ENCODE peak calls at places on chromosomes 3 and 15, in four cellular contexts. I, N, F and Y are unnamed samples.

GRCh38 chr3:194079702-194080172 is 56.2 kb upstream of the HES1 start:
- DNase-seq in I (no peak), N (no peak), F (no peak), Y (no peak)

GRCh38 chr3:49132437-49133225 is at the start of gene LAMB2:
- DNase-seq in I (peak; percentile 69), N (no peak), F (peak; percentile 78), Y (no peak)

GRCh38 chr3:180252683-180253082 is 215.9 kb upstream of the PEX5L start:
- DNase-seq in I (no peak), N (no peak), F (no peak), Y (no peak)

GRCh38 chr3:122021037-122021436 is 1.0 kb downstream of the ILDR1 start:
- DNase-seq in I (no peak), N (no peak), F (no peak), Y (no peak)

GRCh38 chr3:14834121-14834520 is 15.4 kb downstream of the FGD5 start:
- DNase-seq in I (no peak), N (no peak), F (no peak), Y (no peak)

GRCh38 chr3:126481808-126482502 is 6.3 kb upstream of the ZXDC start:
- DNase-seq in I (no peak), N (no peak), F (no peak), Y (no peak)

GRCh38 chr3:25854635-25855034 is 64.7 kb downstream of the OXSM start:
- DNase-seq in I (peak; percentile 16), N (no peak), F (no peak), Y (no peak)

GRCh38 chr3:125287248-125287647 is 74.7 kb upstream of the SLC12A8 start:
- DNase-seq in I (no peak), N (no peak), F (no peak), Y (no peak)

GRCh38 chr15:58348095-58348812 is 83.5 kb upstream of the LIPC start:
- DNase-seq in I (no peak), N (no peak), F (no peak), Y (no peak)

GRCh38 chr3:188037116-188037718 is 116.7 kb upstream of the LPP start:
- DNase-seq in I (no peak), N (no peak), F (no peak), Y (no peak)

GRCh38 chr15:99211926-99212325 is 37.5 kb downstream of the TTC23 start:
- DNase-seq in I (no peak), N (no peak), F (no peak), Y (no peak)

GRCh38 chr15:80789296-80789695 is 10.1 kb downstream of the CEMIP start:
- DNase-seq in I (no peak), N (no peak), F (no peak), Y (no peak)

GRCh38 chr3:64443553-64444331 is 218.5 kb upstream of the PRICKLE2 start:
- DNase-seq in I (no peak), N (no peak), F (no peak), Y (no peak)

GRCh38 chr3:57546616-57547015 is 2.5 kb upstream of the DNAH12 start:
- DNase-seq in I (no peak), N (no peak), F (no peak), Y (no peak)

GRCh38 chr3:184687363-184688049 is 24.4 kb downstream of the MAGEF1 start:
- DNase-seq in I (no peak), N (peak; percentile 5), F (no peak), Y (no peak)

GRCh38 chr3:31220431-31220830 is 312.3 kb upstream of the STT3B start:
- DNase-seq in I (no peak), N (no peak), F (no peak), Y (no peak)

GRCh38 chr15:59885832-59886231 is 118.3 kb upstream of the FOXB1 start:
- DNase-seq in I (no peak), N (no peak), F (no peak), Y (no peak)

GRCh38 chr3:119323401-119324107 is 29.4 kb downstream of the ARHGAP31 start:
- DNase-seq in I (no peak), N (peak; percentile 79), F (no peak), Y (no peak)

GRCh38 chr3:53890726-53891499 is 746 bp downstream of the SELENOK start:
- DNase-seq in I (peak; percentile 17), N (peak; percentile 74), F (no peak), Y (peak; percentile 67)

GRCh38 chr3:2735392-2735894 is 374.7 kb downstream of the IL5RA start:
- DNase-seq in I (no peak), N (no peak), F (no peak), Y (no peak)

GRCh38 chr3:42527368-42527917 is 25.0 kb downstream of the VIPR1 start:
- DNase-seq in I (no peak), N (no peak), F (no peak), Y (no peak)

DNA sequence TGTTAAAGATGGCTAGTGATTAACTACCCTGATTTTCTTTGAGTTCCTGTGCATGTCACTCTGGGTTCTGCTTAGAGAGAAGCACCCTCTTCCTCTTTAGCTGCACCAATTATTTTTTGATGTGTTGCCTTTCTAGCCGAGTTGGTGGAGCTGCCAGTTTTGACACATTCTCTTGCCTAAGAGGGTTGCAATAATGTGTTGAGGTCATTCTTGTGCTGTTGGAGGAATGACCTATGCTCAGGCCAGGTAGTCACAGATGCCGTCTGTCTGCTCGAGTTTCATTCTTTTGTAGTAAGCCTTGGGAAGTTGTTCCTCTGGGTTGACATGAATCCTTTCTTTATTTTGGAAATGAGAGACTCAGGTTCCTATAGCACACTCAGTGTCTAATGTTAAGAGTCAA is 84.6 kb upstream of the DPH6 start:
- DNase-seq in I (no peak), N (no peak), F (no peak), Y (no peak)
- H3K27ac ChIP-seq in I (no peak overlapping the region), N (no peak overlapping the region), F (no peak overlapping the region), Y (no peak overlapping the region)

DNA sequence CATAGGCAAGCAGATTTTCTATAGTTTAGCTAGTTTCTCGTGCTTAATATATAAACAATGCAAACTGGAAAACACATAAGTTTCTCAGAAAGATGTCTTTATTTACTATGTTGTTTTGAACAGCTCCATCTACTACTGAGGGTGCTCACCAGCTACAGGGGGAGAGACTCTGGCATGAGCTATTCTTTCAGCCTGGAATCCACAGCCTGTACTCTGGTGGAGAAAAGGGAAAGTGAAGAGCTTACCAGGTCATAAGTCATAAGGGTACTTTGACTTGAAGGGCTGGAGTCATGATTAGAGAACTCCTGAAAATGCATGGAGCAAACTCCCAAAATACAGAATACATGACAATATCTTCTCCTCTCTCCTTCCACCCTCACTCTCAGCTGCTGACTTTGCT is 4.4 kb upstream of the AVEN start:
- DNase-seq in I (no peak), N (no peak), F (no peak), Y (no peak)
- H3K4me3 ChIP-seq in I (no peak overlapping the region), N (no peak overlapping the region), F (no peak overlapping the region), Y (no peak overlapping the region)

DNA sequence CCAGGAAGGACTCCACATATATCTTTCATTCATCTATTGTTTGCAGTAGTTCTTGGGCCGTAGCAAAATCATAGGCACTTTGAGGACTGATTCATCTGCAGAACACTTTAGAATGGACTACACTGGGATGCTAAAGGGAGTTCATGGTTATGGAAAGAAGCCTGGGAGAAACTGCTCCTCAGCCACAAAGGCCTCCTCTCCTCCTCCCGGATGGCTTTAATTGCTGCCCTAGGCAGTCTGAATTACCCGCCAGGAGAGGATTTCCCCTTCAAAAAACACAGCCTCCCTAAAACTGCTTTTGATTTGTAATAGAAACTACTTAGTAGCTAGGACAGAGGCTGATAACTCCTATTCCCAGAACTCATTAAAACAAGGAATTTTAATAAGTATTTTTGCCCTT is 4.6 kb downstream of the TMEM266 start:
- DNase-seq in I (no peak), N (no peak), F (no peak), Y (no peak)
- H3K27ac ChIP-seq in I (no peak overlapping the region), N (no peak overlapping the region), F (no peak overlapping the region), Y (no peak overlapping the region)

DNA sequence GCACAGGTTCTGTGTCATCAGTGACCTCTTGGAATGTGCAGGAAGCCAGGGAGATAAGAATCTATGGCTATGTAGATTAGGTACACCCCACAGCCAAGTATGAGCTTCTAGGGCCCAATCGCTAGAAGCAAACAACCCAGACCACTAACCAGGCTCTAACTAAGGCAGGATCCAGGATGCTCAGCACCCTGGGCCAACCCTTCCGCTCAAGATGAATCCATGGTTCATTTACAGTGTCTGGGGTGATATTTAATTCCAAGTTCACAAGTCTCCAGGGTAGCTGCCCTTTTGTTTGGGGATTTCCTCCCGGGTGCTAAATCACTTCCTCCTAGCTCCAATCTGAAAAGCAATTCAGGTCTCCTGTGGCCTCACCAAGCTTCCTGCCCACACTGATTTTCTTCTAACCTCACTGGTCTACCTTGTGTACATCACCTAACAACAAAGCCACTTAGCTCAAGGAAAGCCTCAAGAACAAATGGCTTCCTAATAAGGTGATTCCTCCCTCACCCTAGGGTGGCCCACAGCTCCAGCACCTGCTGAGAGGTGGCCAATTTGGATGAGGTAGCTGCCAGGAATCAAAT is 2.4 kb downstream of the EHD4 start:
- DNase-seq in I (no peak), N (peak; percentile 40), F (no peak), Y (peak; percentile 50)
- H3K4me3 ChIP-seq in I (no peak overlapping the region), N (no peak overlapping the region), F (peak overlapping the region; percentile 87), Y (peak overlapping the region; percentile 80)